ENCODE peak calls at places on chromosome 1, in four cellular contexts. T, E, R and S are unnamed samples.

GRCh38 chr1:203475012-203475981 is at the start of gene PRELP:
- DNase-seq in E (no peak), T (peak; percentile 24), R (peak; percentile 28), S (no peak)

GRCh38 chr1:78722947-78723346 is 73.3 kb downstream of the IFI44 start:
- DNase-seq in R (no peak), E (no peak), T (no peak), S (no peak)

GRCh38 chr1:232047473-232047872 is 420.9 kb downstream of the DISC1 start:
- DNase-seq in T (no peak), E (no peak), R (no peak), S (no peak)

GRCh38 chr1:245118806-245119205 is 36.0 kb upstream of the KIF26B start:
- DNase-seq in E (no peak), T (no peak), R (no peak), S (no peak)

GRCh38 chr1:41765109-41765655 is 153.5 kb downstream of the HIVEP3 start:
- DNase-seq in E (no peak), T (no peak), R (no peak), S (no peak)

GRCh38 chr1:207063014-207063413 is 9.9 kb downstream of the PFKFB2 start:
- DNase-seq in E (no peak), T (no peak), R (no peak), S (no peak)

GRCh38 chr1:25890249-25891034 is 14.9 kb upstream of the PAQR7 start:
- DNase-seq in E (peak; percentile 70), T (no peak), R (peak; percentile 72), S (no peak)

GRCh38 chr1:70426154-70427131 is 15.4 kb downstream of the CTH start:
- DNase-seq in R (no peak), T (no peak), E (no peak), S (no peak)

GRCh38 chr1:232634086-232634485 is 4.2 kb upstream of the SIPA1L2 start:
- DNase-seq in T (no peak), R (peak; percentile 36), E (peak; percentile 78), S (peak; percentile 73)

GRCh38 chr1:76170114-76170513 is 95.6 kb downstream of the ST6GALNAC3 start:
- DNase-seq in R (no peak), T (no peak), E (no peak), S (no peak)

GRCh38 chr1:11567244-11568065 is 86.8 kb downstream of the FBXO2 start:
- DNase-seq in T (no peak), R (no peak), E (no peak), S (no peak)

GRCh38 chr1:206933333-206933945 is 11.7 kb upstream of the FCMR start:
- DNase-seq in E (peak; percentile 70), R (no peak), T (no peak), S (no peak)

GRCh38 chr1:204640578-204640977 is 45.0 kb downstream of the LRRN2 start:
- DNase-seq in T (no peak), R (no peak), E (no peak), S (no peak)

GRCh38 chr1:23759277-23759676 is 16.0 kb downstream of the ELOA start:
- DNase-seq in E (no peak), T (no peak), R (no peak), S (no peak)

GRCh38 chr1:29395724-29396437 is 159.6 kb downstream of the PTPRU start:
- DNase-seq in E (no peak), R (no peak), T (no peak), S (no peak)

GRCh38 chr1:43536196-43536863 is 5.6 kb downstream of the PTPRF start:
- DNase-seq in T (no peak), E (no peak), R (peak; percentile 62), S (peak; percentile 55)

GRCh38 chr1:178438432-178438831 is 58.3 kb downstream of the CLEC20A start:
- DNase-seq in R (no peak), E (no peak), T (no peak), S (no peak)

GRCh38 chr1:153346067-153346723 is 2.4 kb downstream of the PGLYRP4 start:
- DNase-seq in T (no peak), E (no peak), R (no peak), S (no peak)

GRCh38 chr1:50750021-50750619 is 209.9 kb downstream of the FAF1 start:
- DNase-seq in E (no peak), R (no peak), T (no peak), S (no peak)

GRCh38 chr1:37473431-37474050 is 839 bp upstream of the ZC3H12A start:
- DNase-seq in E (no peak), T (no peak), R (peak; percentile 37), S (peak; percentile 43)

GRCh38 chr1:54694771-54695170 is 20.9 kb upstream of the TTC4 start:
- DNase-seq in E (no peak), R (no peak), T (no peak), S (no peak)

GRCh38 chr1:42436794-42437458 is 18.9 kb downstream of the ZMYND12 start:
- DNase-seq in T (no peak), E (no peak), R (no peak), S (no peak)

GRCh38 chr1:220511183-220511582 is 16.8 kb upstream of the MARK1 start:
- DNase-seq in T (no peak), R (no peak), E (no peak), S (no peak)

GRCh38 chr1:200180821-200181220 is 153.3 kb downstream of the NR5A2 start:
- DNase-seq in R (peak; percentile 46), T (no peak), E (no peak), S (no peak)

GRCh38 chr1:247421074-247421473 is 5.1 kb downstream of the NLRP3 start:
- DNase-seq in T (no peak), E (no peak), R (no peak), S (no peak)

GRCh38 chr1:89516055-89516454 is 8.6 kb upstream of the LRRC8B start:
- DNase-seq in T (no peak), E (no peak), R (no peak), S (no peak)

GRCh38 chr1:220564216-220564615 is 36.3 kb downstream of the MARK1 start:
- DNase-seq in T (no peak), R (no peak), E (no peak), S (no peak)

GRCh38 chr1:181516706-181517105 is 33.4 kb downstream of the CACNA1E start:
- DNase-seq in T (no peak), R (no peak), E (no peak), S (no peak)

GRCh38 chr1:184954232-184954995 is 19.9 kb downstream of the NIBAN1 start:
- DNase-seq in E (no peak), R (no peak), T (no peak), S (no peak)